ENCODE peak calls at places on chromosomes 7 and 10, in six cellular contexts. P, V, G, U, I and H are unnamed samples.

GRCh38 chr10:122703483-122704448 is 4.1 kb upstream of the C10orf120 start:
- DNase-seq in V (peak; percentile 84), U (peak; percentile 55), G (peak; percentile 41), P (peak; percentile 68), I (no peak), H (peak; percentile 73)

GRCh38 chr7:80346704-80347103 is 165.2 kb downstream of the GNAT3 start:
- DNase-seq in V (no peak), P (no peak), I (no peak), G (no peak), U (no peak), H (no peak)

GRCh38 chr7:69654381-69654780 is 56.1 kb downstream of the AUTS2 start:
- DNase-seq in G (no peak), P (no peak), I (no peak), V (no peak), U (no peak), H (peak; percentile 89)

GRCh38 chr7:4225352-4225751 is 456.7 kb upstream of the FOXK1 start:
- DNase-seq in U (no peak), G (no peak), V (no peak), P (no peak), I (no peak), H (no peak)

GRCh38 chr7:105799677-105800076 is 76.7 kb downstream of the ATXN7L1 start:
- DNase-seq in I (no peak), U (no peak), P (no peak), G (no peak), V (no peak), H (no peak)

GRCh38 chr7:57210871-57211270 is 78.6 kb upstream of the ZNF479 start:
- DNase-seq in G (no peak), U (no peak), V (no peak), P (no peak), I (no peak), H (no peak)

GRCh38 chr7:100893318-100893895 is 2.3 kb downstream of the ACHE start:
- DNase-seq in G (no peak), P (no peak), I (no peak), U (no peak), V (no peak), H (no peak)

GRCh38 chr10:69731184-69731583 is 70.5 kb upstream of the COL13A1 start:
- DNase-seq in P (no peak), G (no peak), U (peak; percentile 48), V (no peak), I (no peak), H (no peak)

GRCh38 chr7:45590679-45591057 is 16.5 kb downstream of the ADCY1 start:
- DNase-seq in V (no peak), U (no peak), P (no peak), G (no peak), I (no peak), H (no peak)

GRCh38 chr10:13808556-13809391 is 222.0 kb downstream of the PRPF18 start:
- DNase-seq in V (no peak), P (no peak), G (no peak), U (peak; percentile 82), I (no peak), H (peak; percentile 38)

GRCh38 chr10:102449321-102450123 is 1.8 kb downstream of the C10orf95 start:
- DNase-seq in I (peak; percentile 55), U (peak; percentile 33), G (peak; percentile 76), V (no peak), P (peak; percentile 60), H (peak; percentile 83)

GRCh38 chr7:138538518-138538917 is 78.5 kb downstream of the TRIM24 start:
- DNase-seq in I (no peak), U (peak; percentile 36), V (no peak), P (no peak), G (no peak), H (no peak)

GRCh38 chr7:25849361-25850184 is 302.4 kb upstream of the NFE2L3 start:
- DNase-seq in U (peak; percentile 90), V (peak; percentile 26), P (peak; percentile 48), G (peak; percentile 48), I (no peak), H (peak; percentile 78)

GRCh38 chr10:18312385-18313145 is 172.3 kb downstream of the CACNB2 start:
- DNase-seq in G (peak; percentile 49), U (no peak), P (peak; percentile 43), V (peak; percentile 52), I (no peak), H (peak; percentile 32)

GRCh38 chr10:33746878-33747277 is 412.4 kb upstream of the NRP1 start:
- DNase-seq in I (no peak), G (no peak), V (no peak), P (no peak), U (no peak), H (no peak)

GRCh38 chr10:19411119-19411518 is 362.5 kb downstream of the MALRD1 start:
- DNase-seq in U (no peak), V (no peak), I (no peak), P (no peak), G (no peak), H (no peak)

GRCh38 chr7:31910191-31910590 is 160.0 kb downstream of the PDE1C start:
- DNase-seq in I (no peak), P (no peak), U (no peak), G (no peak), V (no peak), H (no peak)

GRCh38 chr7:18890885-18891621 is 226.4 kb downstream of the TWIST1 start:
- DNase-seq in I (no peak), G (no peak), V (no peak), P (no peak), U (peak; percentile 43), H (no peak)

GRCh38 chr10:132094581-132095234 is 29.0 kb downstream of the JAKMIP3 start:
- DNase-seq in I (no peak), P (no peak), V (peak; percentile 26), U (no peak), G (no peak), H (no peak)

GRCh38 chr10:111491154-111491553 is 414.3 kb downstream of the ADRA2A start:
- DNase-seq in G (no peak), P (no peak), V (no peak), I (no peak), U (no peak), H (no peak)

GRCh38 chr10:6667679-6668270 is 87.7 kb upstream of the PRKCQ start:
- DNase-seq in I (no peak), U (peak; percentile 38), V (peak; percentile 33), G (peak; percentile 18), P (peak; percentile 46), H (peak; percentile 48)

GRCh38 chr7:2687881-2688318 is at the start of gene AMZ1:
- DNase-seq in P (no peak), I (no peak), V (no peak), G (no peak), U (no peak), H (no peak)

GRCh38 chr7:22937946-22938345 is 76.0 kb downstream of the HYCC1 start:
- DNase-seq in I (no peak), V (no peak), P (no peak), U (no peak), G (no peak), H (no peak)

GRCh38 chr10:61332506-61332905 is 120.7 kb downstream of the TMEM26 start:
- DNase-seq in U (no peak), G (no peak), P (no peak), V (no peak), I (no peak), H (no peak)

GRCh38 chr10:96833220-96834001 is 1.3 kb downstream of the LCOR start:
- DNase-seq in V (peak; percentile 36), G (peak; percentile 59), U (peak; percentile 48), I (no peak), P (peak; percentile 32), H (peak; percentile 53)

GRCh38 chr7:7565746-7566650 is 686 bp upstream of the MIOS start:
- DNase-seq in P (no peak), G (peak; percentile 21), V (peak; percentile 8), U (no peak), I (no peak), H (peak; percentile 19)

GRCh38 chr7:22121702-22122474 is 176.2 kb upstream of the CDCA7L start:
- DNase-seq in V (no peak), P (peak; percentile 42), U (peak; percentile 96), G (no peak), I (no peak), H (peak; percentile 25)

GRCh38 chr10:116259638-116260037 is 13.4 kb downstream of the GFRA1 start:
- DNase-seq in P (no peak), V (no peak), I (no peak), U (no peak), G (no peak), H (no peak)

GRCh38 chr10:103204353-103205255 is 11.5 kb upstream of the NT5C2 start:
- DNase-seq in G (peak; percentile 86), U (no peak), I (no peak), P (no peak), V (no peak), H (no peak)

GRCh38 chr10:60524541-60524940 is 134.9 kb upstream of the ANK3 start:
- DNase-seq in P (no peak), U (no peak), I (no peak), G (no peak), V (no peak), H (peak; percentile 33)

GRCh38 chr7:117435475-117436043 is 8.3 kb upstream of the ASZ1 start:
- DNase-seq in I (peak; percentile 73), U (no peak), V (no peak), P (no peak), G (no peak), H (no peak)
- TF ChIP-seq MYC in I (no peak), U (no peak), V (no peak), P (no peak), G (no peak), H (no peak)

GRCh38 chr10:49649294-49649693 is 30.2 kb upstream of the C10orf53 start:
- DNase-seq in G (no peak), I (no peak), V (no peak), U (no peak), P (no peak), H (peak; percentile 99)
- TF ChIP-seq MYC in G (no peak), I (no peak), V (no peak), U (no peak), P (no peak), H (no peak)

GRCh38 chr10:58515296-58515956 is 2.8 kb downstream of the BICC1 start:
- DNase-seq in I (no peak), G (no peak), V (no peak), P (no peak), U (no peak), H (no peak)
- TF ChIP-seq MYC in I (no peak), G (no peak), V (no peak), P (no peak), U (no peak), H (no peak)

DNA sequence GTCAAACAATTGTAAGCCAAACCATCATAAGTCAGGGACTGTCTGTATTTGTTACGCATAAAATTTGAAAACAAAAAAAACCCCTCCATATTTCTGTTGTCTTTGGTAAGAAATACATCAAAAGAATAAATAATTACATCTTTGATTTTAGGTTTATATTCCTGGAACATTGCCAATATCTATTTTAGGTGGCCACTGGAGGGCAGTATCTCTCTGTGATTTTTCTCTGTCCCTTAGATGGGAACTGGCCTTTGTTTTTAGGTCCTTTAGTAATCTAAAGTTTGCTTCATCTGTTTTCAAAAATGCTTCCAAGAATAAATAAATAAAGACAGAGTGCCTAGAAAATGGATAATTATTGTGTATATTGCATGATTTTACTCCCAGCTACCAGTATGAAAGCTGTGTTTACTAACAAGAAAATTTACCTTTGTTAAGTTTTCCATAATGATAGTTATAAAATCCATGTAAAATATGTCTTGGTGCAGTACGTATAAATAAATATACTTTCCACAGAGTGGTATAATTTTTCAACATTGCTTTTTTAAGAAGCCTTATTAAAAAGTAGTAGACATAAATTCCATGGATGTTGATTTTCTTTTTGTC is 64.2 kb downstream of the PHYHIPL start:
- DNase-seq in I (no peak), P (peak; percentile 25), V (no peak), G (peak; percentile 25), U (peak; percentile 52), H (peak; percentile 47)
- TF ChIP-seq MYC in I (no peak), P (no peak), V (no peak), G (no peak), U (no peak), H (no peak)